ENCODE peak calls at places on chromosome 11, in seven cellular contexts. G is germinal center, B is NCI-H1105, Q is cerebellum, J is ACHN, H is epithelial cell of prostate, W is OCI-LY7. T is an unnamed sample.

GRCh38 chr11:107385361-107385982 is 72.2 kb downstream of the CWF19L2 start:
- DNase-seq in H (peak; percentile 62), W (no peak), B (no peak), Q (no peak), G (no peak), J (no peak), T (peak; percentile 77)

GRCh38 chr11:36015806-36016205 is 71.9 kb downstream of the LDLRAD3 start:
- DNase-seq in H (no peak), G (no peak), J (no peak), W (no peak), Q (peak; percentile 89), B (no peak), T (no peak)

GRCh38 chr11:134393638-134394037 is 18.4 kb downstream of the B3GAT1 start:
- DNase-seq in G (no peak), W (no peak), B (no peak), H (no peak), Q (peak; percentile 15), J (no peak), T (no peak)

GRCh38 chr11:45928535-45929215 is 6.2 kb downstream of the LARGE2 start:
- DNase-seq in J (no peak), B (no peak), W (no peak), Q (no peak), H (no peak), G (no peak), T (peak; percentile 53)

GRCh38 chr11:22466809-22467208 is 128.6 kb downstream of the SLC17A6 start:
- DNase-seq in W (no peak), Q (no peak), H (peak; percentile 78), J (peak; percentile 18), G (no peak), B (no peak), T (peak; percentile 95)

GRCh38 chr11:110486176-110486575 is 56.4 kb downstream of the FDX1 start:
- DNase-seq in J (no peak), Q (no peak), B (no peak), H (no peak), G (no peak), W (no peak), T (no peak)

GRCh38 chr11:82521427-82521826 is 212.2 kb downstream of the FAM181B start:
- DNase-seq in H (no peak), Q (no peak), J (no peak), W (no peak), G (no peak), B (no peak), T (no peak)

GRCh38 chr11:87156970-87157369 is 119.2 kb downstream of the TMEM135 start:
- DNase-seq in G (no peak), Q (no peak), B (no peak), J (no peak), H (no peak), W (no peak), T (no peak)

GRCh38 chr11:35639591-35640179 is 21.4 kb downstream of the FJX1 start:
- DNase-seq in W (no peak), G (no peak), H (no peak), B (no peak), Q (no peak), J (no peak), T (no peak)

GRCh38 chr11:85647078-85647477 is 689 bp upstream of the TMEM126A start:
- DNase-seq in J (no peak), B (no peak), H (no peak), G (no peak), W (no peak), Q (no peak), T (no peak)

GRCh38 chr11:1570896-1571759 is 943 bp downstream of the DUSP8 start:
- DNase-seq in W (no peak), Q (no peak), G (no peak), H (no peak), J (no peak), B (no peak), T (no peak)